ENCODE peak calls at places on chromosomes 11 and 22, in nine cellular contexts. V, D, Y, U, T, G, N, F and Q are unnamed samples.

GRCh38 chr11:3161309-3161708 is 3.8 kb downstream of the OSBPL5 start:
- DNase-seq in V (no peak), D (no peak), Y (no peak), U (peak; percentile 7), T (peak; percentile 54), G (no peak), N (peak; percentile 39), F (no peak), Q (no peak)

GRCh38 chr11:79232346-79232745 is 208.5 kb downstream of the TENM4 start:
- DNase-seq in V (no peak), D (no peak), Y (peak; percentile 13), U (no peak), T (no peak), G (no peak), N (no peak), F (no peak), Q (peak; percentile 36)

GRCh38 chr22:26648011-26648497 is 9.3 kb upstream of the MIAT start:
- DNase-seq in V (peak; percentile 24), D (no peak), Y (no peak), U (peak; percentile 22), T (no peak), G (no peak), N (no peak), F (no peak), Q (peak; percentile 39)

GRCh38 chr22:38327805-38328204 is 10.6 kb upstream of the CSNK1E start:
- DNase-seq in V (no peak), D (no peak), Y (no peak), U (no peak), T (no peak), G (peak; percentile 21), N (no peak), F (no peak), Q (no peak)

GRCh38 chr11:57762235-57762866 is 749 bp downstream of the CTNND1 start:
- DNase-seq in V (no peak), D (no peak), Y (no peak), U (peak; percentile 47), T (no peak), G (no peak), N (no peak), F (no peak), Q (peak; percentile 39)

GRCh38 chr22:31973739-31974138 is 29.4 kb downstream of the YWHAH start:
- DNase-seq in V (no peak), D (no peak), Y (no peak), U (peak; percentile 87), T (no peak), G (no peak), N (peak; percentile 84), F (no peak), Q (no peak)

GRCh38 chr11:61198948-61199523 is 4.3 kb upstream of the PGA3 start:
- DNase-seq in V (no peak), D (no peak), Y (no peak), U (no peak), T (no peak), G (no peak), N (no peak), F (no peak), Q (no peak)

GRCh38 chr22:37334461-37334858 is 52.2 kb downstream of the CYTH4 start:
- DNase-seq in V (peak; percentile 39), D (no peak), Y (no peak), U (no peak), T (no peak), G (no peak), N (no peak), F (no peak), Q (peak; percentile 64)

GRCh38 chr11:17389205-17389956 is 922 bp upstream of the KCNJ11 start:
- DNase-seq in V (peak; percentile 92), D (no peak), Y (peak; percentile 13), U (peak; percentile 79), T (peak; percentile 91), G (peak; percentile 38), N (peak; percentile 85), F (peak; percentile 43), Q (peak; percentile 98)

GRCh38 chr11:44822369-44822768 is 95.6 kb downstream of the TSPAN18 start:
- DNase-seq in V (no peak), D (no peak), Y (no peak), U (no peak), T (no peak), G (no peak), N (no peak), F (no peak), Q (no peak)

GRCh38 chr22:21727768-21728167 is 7.8 kb downstream of the YPEL1 start:
- DNase-seq in V (no peak), D (no peak), Y (no peak), U (no peak), T (no peak), G (no peak), N (no peak), F (no peak), Q (no peak)

GRCh38 chr22:39291501-39291900 is 27.9 kb downstream of the RPL3 start:
- DNase-seq in V (no peak), D (no peak), Y (no peak), U (no peak), T (no peak), G (no peak), N (no peak), F (no peak), Q (no peak)

GRCh38 chr11:98227266-98227665 is 793.5 kb upstream of the CNTN5 start:
- DNase-seq in V (no peak), D (no peak), Y (peak; percentile 84), U (no peak), T (no peak), G (peak; percentile 61), N (no peak), F (no peak), Q (no peak)

GRCh38 chr11:104120493-104121200 is 43.3 kb downstream of the PDGFD start:
- DNase-seq in V (no peak), D (no peak), Y (no peak), U (no peak), T (no peak), G (no peak), N (no peak), F (no peak), Q (no peak)

GRCh38 chr22:17366830-17367229 is 2.4 kb upstream of the CECR2 start:
- DNase-seq in V (peak; percentile 68), D (no peak), Y (no peak), U (peak; percentile 17), T (no peak), G (peak; percentile 46), N (no peak), F (no peak), Q (peak; percentile 37)
- TF ChIP-seq CTCF in V (peak; percentile 34), D (no peak), Y (peak; percentile 45), U (no peak), T (peak; percentile 24), G (peak; percentile 54), N (no peak), F (no peak), Q (no peak)

DNA sequence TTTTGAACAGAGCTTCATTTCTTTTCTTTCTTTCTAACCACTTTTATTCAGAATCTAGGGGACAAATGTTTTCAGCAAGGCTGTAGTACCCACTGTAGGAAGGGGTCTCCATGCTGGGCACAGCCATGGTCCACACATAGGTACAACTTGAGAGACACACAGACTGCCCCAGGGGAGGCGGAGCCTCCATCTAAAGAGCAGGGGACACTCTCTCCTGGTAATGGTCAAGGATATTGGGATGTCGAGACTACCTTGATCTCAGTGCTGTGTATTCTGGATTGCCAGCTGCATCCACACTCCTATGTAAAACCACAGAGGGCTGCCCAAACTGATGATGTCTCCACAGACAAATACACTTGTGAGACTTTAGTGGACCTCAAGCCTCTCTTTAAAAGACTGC is 2.9 kb upstream of the APOL3 start:
- DNase-seq in V (no peak), D (no peak), Y (no peak), U (no peak), T (no peak), G (no peak), N (no peak), F (no peak), Q (no peak)
- TF ChIP-seq CTCF in V (no peak), D (no peak), Y (no peak), U (no peak), T (no peak), G (no peak), N (no peak), F (no peak), Q (no peak)

GRCh38 chr11:102914238-102915043 is 39.7 kb upstream of the MMP12 start:
- DNase-seq in V (no peak), D (peak; percentile 15), Y (peak; percentile 67), U (peak; percentile 13), T (no peak), G (peak; percentile 73), N (no peak), F (no peak), Q (peak; percentile 11)
- TF ChIP-seq CTCF in V (peak; percentile 35), D (peak; percentile 85), Y (peak; percentile 81), U (peak; percentile 52), T (peak; percentile 62), G (peak; percentile 87), N (peak; percentile 27), F (peak; percentile 32), Q (peak; percentile 78)

GRCh38 chr11:76292583-76293188 is 86.4 kb upstream of the WNT11 start:
- DNase-seq in V (no peak), D (no peak), Y (no peak), U (no peak), T (no peak), G (no peak), N (no peak), F (no peak), Q (no peak)

GRCh38 chr11:76288166-76288978 is 82.1 kb upstream of the WNT11 start:
- DNase-seq in V (no peak), D (no peak), Y (no peak), U (no peak), T (no peak), G (no peak), N (no peak), F (no peak), Q (no peak)

GRCh38 chr11:76293189-76293631 is 86.9 kb upstream of the WNT11 start:
- DNase-seq in V (no peak), D (no peak), Y (no peak), U (no peak), T (no peak), G (no peak), N (no peak), F (no peak), Q (no peak)

GRCh38 chr11:76287227-76287626 is 80.9 kb upstream of the WNT11 start:
- DNase-seq in V (no peak), D (no peak), Y (no peak), U (no peak), T (no peak), G (no peak), N (no peak), F (no peak), Q (no peak)

DNA sequence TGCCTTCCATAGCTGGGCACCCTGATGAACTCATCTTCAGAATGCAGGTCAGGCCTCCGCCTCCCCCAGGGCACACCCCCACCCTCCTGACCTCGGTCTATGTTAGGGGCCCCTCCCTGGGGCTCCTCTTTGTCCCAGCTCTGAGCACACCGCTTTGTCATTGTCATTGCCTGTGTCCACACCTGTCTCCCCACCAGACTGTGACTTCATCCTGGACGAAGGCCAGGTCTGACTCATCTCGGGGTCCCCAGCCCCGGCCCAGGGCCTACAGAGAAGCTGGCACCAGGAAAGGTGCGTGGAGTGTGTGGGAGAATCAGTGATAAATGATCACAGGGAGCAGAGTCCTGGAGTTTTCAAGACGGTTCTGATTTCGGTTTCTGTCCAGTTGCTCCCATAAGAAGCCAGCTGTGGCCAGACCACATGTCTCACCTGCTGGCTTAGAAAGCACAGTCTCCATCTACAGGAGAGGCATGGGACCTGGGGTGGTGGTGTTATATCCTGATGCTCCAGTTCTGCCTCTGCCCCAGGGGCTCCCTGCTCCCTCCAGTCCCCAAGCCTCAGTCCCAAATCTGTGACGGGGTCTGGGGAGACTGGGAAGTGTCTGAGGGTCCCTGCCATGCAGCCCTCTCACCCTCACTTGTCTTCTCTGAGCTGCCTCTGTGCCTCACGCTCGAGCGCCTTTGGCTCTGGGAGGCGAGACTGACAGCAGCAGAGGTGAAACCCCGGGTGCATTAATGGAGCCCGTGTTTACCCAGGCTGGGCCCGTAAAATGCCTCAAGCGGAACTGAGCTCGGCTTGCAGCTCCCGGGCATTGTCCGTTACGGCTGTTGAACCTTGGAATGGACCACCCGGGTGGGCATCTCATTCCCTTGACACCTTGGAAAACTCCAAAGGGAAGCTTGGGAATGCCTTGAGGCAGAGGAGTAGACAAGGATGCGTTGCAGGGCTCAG is 85.5 kb upstream of the WNT11 start:
- DNase-seq in V (peak; percentile 73), D (no peak), Y (no peak), U (no peak), T (no peak), G (no peak), N (no peak), F (no peak), Q (no peak)
- TF ChIP-seq CTCF in V (no peak), D (no peak), Y (no peak), U (no peak), T (no peak), G (no peak), N (no peak), F (no peak), Q (no peak)